ENCODE peak calls at places on chromosomes 1 and 21, in six cellular contexts. L is GM23338, C is GM12878, V is suprapubic skin, G is Panc1, Q is SK-N-SH. Z is an unnamed sample.

GRCh38 chr1:2322593-2323295 is 68.6 kb downstream of the MORN1 start:
- DNase-seq in L (no peak), C (no peak), V (no peak), G (no peak), Q (no peak), Z (no peak)

GRCh38 chr1:22527122-22527521 is 36.2 kb upstream of the EPHA8 start:
- DNase-seq in L (no peak), C (no peak), V (peak; percentile 30), G (no peak), Q (peak; percentile 75), Z (no peak)

GRCh38 chr1:73998348-73998959 is 199.5 kb downstream of the LRRIQ3 start:
- DNase-seq in L (peak; percentile 67), C (peak; percentile 1), V (no peak), G (peak; percentile 32), Q (peak; percentile 18), Z (no peak)

GRCh38 chr1:149848811-149849210 is 50.6 kb upstream of the BOLA1 start:
- DNase-seq in L (peak; percentile 3), C (no peak), V (no peak), G (no peak), Q (no peak), Z (peak; percentile 0)

GRCh38 chr1:94807742-94808491 is 12.2 kb upstream of the SLC44A3 start:
- DNase-seq in L (no peak), C (no peak), V (no peak), G (no peak), Q (no peak), Z (peak; percentile 49)

GRCh38 chr1:240030236-240030635 is 61.4 kb upstream of the FMN2 start:
- DNase-seq in L (peak; percentile 3), C (no peak), V (no peak), G (no peak), Q (no peak), Z (no peak)

GRCh38 chr1:153985341-153985912 is 712 bp downstream of the RAB13 start:
- DNase-seq in L (peak; percentile 56), C (no peak), V (peak; percentile 87), G (no peak), Q (no peak), Z (no peak)

GRCh38 chr1:226209307-226210059 is 14.0 kb upstream of the MIXL1 start:
- DNase-seq in L (no peak), C (no peak), V (no peak), G (no peak), Q (no peak), Z (no peak)

GRCh38 chr1:28926629-28927441 is 12.5 kb downstream of the EPB41 start:
- DNase-seq in L (peak; percentile 16), C (peak; percentile 91), V (no peak), G (no peak), Q (no peak), Z (peak; percentile 55)

GRCh38 chr1:1115136-1115829 is 606 bp downstream of the C1orf159 start:
- DNase-seq in L (no peak), C (no peak), V (peak; percentile 62), G (no peak), Q (no peak), Z (no peak)

GRCh38 chr21:45535341-45536081 is 6.7 kb downstream of the SLC19A1 start:
- DNase-seq in L (no peak), C (no peak), V (peak; percentile 58), G (no peak), Q (no peak), Z (peak; percentile 94)

GRCh38 chr1:155688318-155689121 is at the start of the genes DAP3 and YY1AP1:
- DNase-seq in L (peak; percentile 84), C (peak; percentile 62), V (peak; percentile 93), G (peak; percentile 61), Q (peak; percentile 99), Z (peak; percentile 79)

GRCh38 chr1:186884266-186884665 is 55.5 kb downstream of the PLA2G4A start:
- DNase-seq in L (no peak), C (no peak), V (no peak), G (no peak), Q (no peak), Z (no peak)

GRCh38 chr1:2231667-2232254 is 3.6 kb downstream of the SKI start:
- DNase-seq in L (peak; percentile 64), C (no peak), V (peak; percentile 94), G (no peak), Q (peak; percentile 88), Z (peak; percentile 79)

GRCh38 chr1:183783896-183784637 is 20.9 kb upstream of the RGL1 start:
- DNase-seq in L (no peak), C (no peak), V (no peak), G (no peak), Q (no peak), Z (no peak)

GRCh38 chr21:26776320-26777021 is 68.7 kb downstream of the ADAMTS1 start:
- DNase-seq in L (no peak), C (no peak), V (no peak), G (no peak), Q (no peak), Z (no peak)

GRCh38 chr1:10738125-10738746 is 58.2 kb downstream of the CASZ1 start:
- DNase-seq in L (peak; percentile 49), C (no peak), V (no peak), G (no peak), Q (no peak), Z (no peak)

GRCh38 chr1:243471754-243472725 is 216.2 kb downstream of the SDCCAG8 start:
- DNase-seq in L (no peak), C (peak; percentile 26), V (no peak), G (no peak), Q (no peak), Z (no peak)

GRCh38 chr1:67570473-67571143 is 114.4 kb upstream of the GADD45A start:
- DNase-seq in L (no peak), C (no peak), V (no peak), G (no peak), Q (no peak), Z (no peak)

GRCh38 chr1:244414543-244414942 is 37.2 kb downstream of the ADSS2 start:
- DNase-seq in L (no peak), C (no peak), V (no peak), G (no peak), Q (no peak), Z (no peak)

GRCh38 chr1:200035956-200036615 is 8.6 kb downstream of the NR5A2 start:
- DNase-seq in L (peak; percentile 77), C (no peak), V (no peak), G (no peak), Q (peak; percentile 29), Z (no peak)

DNA sequence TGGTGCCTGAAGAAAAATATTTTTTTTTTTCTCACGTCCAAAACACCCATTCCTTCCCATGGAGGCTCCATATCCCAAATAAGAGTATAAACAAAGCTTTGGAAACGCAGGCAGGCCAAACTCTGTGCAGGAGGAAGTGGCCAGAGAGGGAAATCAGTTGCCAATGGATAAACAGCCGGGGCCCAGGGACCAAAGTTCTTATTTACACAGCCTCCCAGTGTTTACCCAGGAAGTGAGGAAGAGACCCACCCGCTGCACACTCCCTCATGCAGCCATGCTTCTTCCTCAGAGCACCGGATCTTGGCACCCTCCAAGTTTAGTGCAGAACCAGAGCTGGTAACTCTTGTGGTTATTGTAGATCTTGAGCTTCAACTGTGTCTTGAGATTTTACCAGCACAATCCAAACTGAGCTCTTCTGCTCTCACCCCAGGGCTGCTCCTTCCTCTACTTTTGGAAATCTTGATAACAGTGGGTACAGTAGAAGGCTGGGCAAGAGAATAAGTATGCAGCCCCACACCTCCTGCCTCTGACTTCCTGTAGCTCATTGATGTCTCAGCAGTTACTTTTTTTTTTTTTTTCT is 14.2 kb downstream of the MARCKSL1 start:
- DNase-seq in L (no peak), C (no peak), V (no peak), G (peak; percentile 25), Q (no peak), Z (no peak)
- H3K27ac ChIP-seq in L (no peak overlapping the region), C (peak overlapping the region; percentile 69), V (no peak overlapping the region), G (no peak overlapping the region), Q (no peak overlapping the region), Z (no peak overlapping the region)

GRCh38 chr1:31954607-31955283 is 16.6 kb upstream of the PTP4A2 start:
- DNase-seq in L (no peak), C (no peak), V (peak; percentile 93), G (no peak), Q (no peak), Z (peak; percentile 90)

GRCh38 chr1:31957701-31958674 is 19.8 kb upstream of the PTP4A2 start:
- DNase-seq in L (no peak), C (peak; percentile 84), V (no peak), G (no peak), Q (no peak), Z (peak; percentile 96)

GRCh38 chr1:31959521-31959920 is 21.4 kb upstream of the PTP4A2 start:
- DNase-seq in L (no peak), C (no peak), V (no peak), G (no peak), Q (no peak), Z (no peak)

GRCh38 chr1:31952825-31953220 is 14.7 kb upstream of the PTP4A2 start:
- DNase-seq in L (no peak), C (no peak), V (no peak), G (no peak), Q (no peak), Z (no peak)

GRCh38 chr1:31955917-31956736 is 18.0 kb upstream of the PTP4A2 start:
- DNase-seq in L (peak; percentile 68), C (peak; percentile 91), V (peak; percentile 88), G (no peak), Q (no peak), Z (peak; percentile 93)
- TF ChIP-seq CTCF in L (no peak), C (peak; percentile 26), V (no peak), G (no peak), Q (peak; percentile 47), Z (peak; percentile 29)

GRCh38 chr1:151606384-151606783 is 5.5 kb upstream of the SNX27 start:
- DNase-seq in L (no peak), C (no peak), V (no peak), G (no peak), Q (no peak), Z (peak; percentile 43)
- TF ChIP-seq POLR2AphosphoS5 in L (no peak), C (no peak), V (no peak), G (no peak), Q (no peak), Z (no peak)

DNA sequence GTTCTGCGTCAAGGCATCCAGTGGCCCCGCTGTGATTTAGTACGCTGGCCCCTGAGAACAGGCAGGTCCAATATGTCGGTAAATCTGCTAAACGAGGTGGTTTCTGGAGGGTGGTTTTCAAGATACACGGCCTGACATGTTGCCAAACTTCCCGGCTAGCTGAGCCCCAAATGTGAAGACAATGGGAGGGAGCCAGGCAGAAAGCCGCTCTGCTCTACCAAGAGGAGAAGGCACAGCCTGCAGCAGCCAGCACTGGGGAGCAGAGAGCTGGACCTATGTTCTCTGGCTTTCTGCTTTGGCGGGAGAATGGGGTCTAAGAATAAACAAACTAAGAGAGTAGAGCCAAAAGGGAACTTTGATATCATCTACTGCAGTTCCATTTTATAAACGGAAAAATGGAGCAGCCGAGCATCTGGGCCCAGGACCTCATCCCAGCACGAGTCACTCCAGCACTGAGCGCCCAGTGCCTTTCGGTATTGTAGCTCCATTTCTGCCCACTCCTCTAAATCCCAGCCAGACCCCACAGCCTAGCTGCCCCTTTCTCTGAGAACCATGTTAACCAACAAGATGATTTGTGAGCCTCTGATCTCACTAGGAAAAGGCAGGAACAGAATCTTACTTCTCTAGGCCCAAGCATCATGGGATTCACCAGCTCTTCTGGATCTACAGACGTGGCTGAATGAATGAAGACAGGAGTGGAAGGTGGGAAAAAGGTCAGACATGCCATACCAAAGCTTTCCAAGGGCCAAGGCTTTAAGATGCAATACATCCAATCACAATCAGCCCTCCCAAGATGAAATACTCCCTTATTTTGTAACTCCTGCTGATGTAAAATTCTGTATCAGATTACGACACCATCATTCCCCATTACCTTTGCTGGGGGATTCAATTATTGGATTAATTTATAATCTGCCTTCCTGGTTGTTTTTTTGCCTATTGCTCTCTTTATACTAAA is 81.2 kb downstream of the SSBP3 start:
- DNase-seq in L (no peak), C (no peak), V (no peak), G (no peak), Q (no peak), Z (no peak)
- H3K27ac ChIP-seq in L (peak overlapping the region; percentile 81), C (no peak overlapping the region), V (peak overlapping the region; percentile 25), G (no peak overlapping the region), Q (no peak overlapping the region), Z (no peak overlapping the region)

Z was measured in HL-60.